ENCODE peak calls at places on chromosomes 7 and 10, in six cellular contexts. Q is PC-3, M is endothelial cell of umbilical vein, L is neural progenitor cell, J is H1, N is fibroblast of lung. C is an unnamed sample.

GRCh38 chr10:64038097-64038496 is 516.9 kb downstream of the REEP3 start:
- DNase-seq in Q (no peak), M (no peak), N (no peak), L (no peak), J (no peak), C (no peak)

GRCh38 chr10:99532687-99533495 is at the start of gene NKX2-3:
- DNase-seq in L (peak; percentile 92), N (peak; percentile 23), J (no peak), M (peak; percentile 40), Q (peak; percentile 46), C (peak; percentile 91)

GRCh38 chr10:121873236-121873635 is 54.6 kb downstream of the ATE1 start:
- DNase-seq in L (no peak), Q (no peak), J (no peak), N (peak; percentile 44), M (no peak), C (peak; percentile 49)

GRCh38 chr7:98251251-98251843 is 685 bp downstream of the TECPR1 start:
- DNase-seq in L (no peak), M (peak; percentile 60), Q (no peak), J (no peak), N (peak; percentile 29), C (no peak)

GRCh38 chr7:2978403-2978802 is 65.3 kb downstream of the CARD11 start:
- DNase-seq in L (no peak), Q (peak; percentile 18), N (peak; percentile 3), M (no peak), J (peak; percentile 9), C (no peak)

GRCh38 chr7:133795061-133795460 is 332.1 kb upstream of the LRGUK start:
- DNase-seq in L (no peak), J (no peak), Q (no peak), M (no peak), N (no peak), C (peak; percentile 58)

GRCh38 chr7:117673367-117673766 is 193.5 kb downstream of the CFTR start:
- DNase-seq in Q (no peak), L (peak; percentile 82), M (no peak), J (peak; percentile 39), N (peak; percentile 39), C (no peak)

GRCh38 chr10:78582540-78582939 is 486.2 kb upstream of the ZMIZ1 start:
- DNase-seq in L (no peak), M (no peak), N (no peak), J (no peak), Q (no peak), C (no peak)

GRCh38 chr10:68332259-68333057 is at the start of gene PBLD:
- DNase-seq in M (peak; percentile 83), L (peak; percentile 94), J (peak; percentile 60), Q (peak; percentile 86), N (peak; percentile 77), C (peak; percentile 91)

GRCh38 chr10:970311-971149 is 17.7 kb upstream of the GTPBP4 start:
- DNase-seq in N (no peak), Q (peak; percentile 27), J (no peak), M (peak; percentile 32), L (no peak), C (no peak)

GRCh38 chr7:20737840-20738448 is 48.7 kb downstream of the SP8 start:
- DNase-seq in J (no peak), Q (no peak), L (no peak), N (no peak), M (no peak), C (no peak)

GRCh38 chr10:78777466-78778256 is 291.1 kb upstream of the ZMIZ1 start:
- DNase-seq in L (no peak), J (no peak), Q (peak; percentile 71), N (peak; percentile 40), M (no peak), C (no peak)

GRCh38 chr10:14953452-14954000 is 370 bp downstream of the DCLRE1C start:
- DNase-seq in L (peak; percentile 66), J (no peak), Q (peak; percentile 12), N (peak; percentile 73), M (peak; percentile 62), C (peak; percentile 36)

GRCh38 chr10:14502451-14502850 is 171.7 kb upstream of the FRMD4A start:
- DNase-seq in L (peak; percentile 7), J (no peak), M (no peak), Q (no peak), N (peak; percentile 59), C (no peak)

GRCh38 chr7:100065452-100066186 is 15.9 kb downstream of the ZNF3 start:
- DNase-seq in L (no peak), J (no peak), Q (no peak), N (peak; percentile 66), M (peak; percentile 38), C (no peak)

GRCh38 chr7:100064162-100064561 is 14.6 kb downstream of the ZSCAN21 start:
- DNase-seq in J (no peak), Q (no peak), M (no peak), L (no peak), N (no peak), C (no peak)

GRCh38 chr7:100063376-100063775 is 13.8 kb downstream of the ZSCAN21 start:
- DNase-seq in M (no peak), N (no peak), Q (no peak), L (no peak), J (no peak), C (no peak)

GRCh38 chr7:100069991-100070390 is 11.5 kb downstream of the ZNF3 start:
- DNase-seq in J (no peak), Q (no peak), M (no peak), N (no peak), L (no peak), C (no peak)

DNA sequence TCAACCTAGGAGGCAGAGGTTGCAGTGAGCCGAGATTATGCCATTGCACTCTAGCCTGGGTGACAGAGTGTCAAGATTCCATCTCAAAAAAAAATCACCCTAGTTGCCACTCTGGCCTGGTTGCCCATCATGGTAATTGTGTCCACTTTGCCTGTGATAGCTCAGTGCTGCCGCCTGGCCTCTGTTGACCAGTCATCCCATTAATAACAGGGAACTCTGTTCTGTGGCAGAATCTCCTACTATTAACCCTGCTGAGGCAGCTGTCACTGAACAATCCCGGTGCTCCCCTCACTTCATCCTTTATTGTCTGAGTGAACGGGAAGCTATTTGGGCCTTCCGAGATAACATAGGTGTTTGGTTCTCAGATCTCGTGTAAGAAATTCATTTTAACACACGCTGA is 14.6 kb downstream of the ZNF3 start:
- DNase-seq in J (no peak), Q (no peak), L (no peak), N (no peak), M (no peak), C (no peak)
- H3K9me3 ChIP-seq in J (peaks cover 30% of the 10 kb centered on the region), Q (peaks cover 12% of the 10 kb centered on the region), L (peaks cover 29% of the 10 kb centered on the region), N (peaks cover 10% of the 10 kb centered on the region), M (peaks cover 18% of the 10 kb centered on the region), C (peaks cover 25% of the 10 kb centered on the region)

DNA sequence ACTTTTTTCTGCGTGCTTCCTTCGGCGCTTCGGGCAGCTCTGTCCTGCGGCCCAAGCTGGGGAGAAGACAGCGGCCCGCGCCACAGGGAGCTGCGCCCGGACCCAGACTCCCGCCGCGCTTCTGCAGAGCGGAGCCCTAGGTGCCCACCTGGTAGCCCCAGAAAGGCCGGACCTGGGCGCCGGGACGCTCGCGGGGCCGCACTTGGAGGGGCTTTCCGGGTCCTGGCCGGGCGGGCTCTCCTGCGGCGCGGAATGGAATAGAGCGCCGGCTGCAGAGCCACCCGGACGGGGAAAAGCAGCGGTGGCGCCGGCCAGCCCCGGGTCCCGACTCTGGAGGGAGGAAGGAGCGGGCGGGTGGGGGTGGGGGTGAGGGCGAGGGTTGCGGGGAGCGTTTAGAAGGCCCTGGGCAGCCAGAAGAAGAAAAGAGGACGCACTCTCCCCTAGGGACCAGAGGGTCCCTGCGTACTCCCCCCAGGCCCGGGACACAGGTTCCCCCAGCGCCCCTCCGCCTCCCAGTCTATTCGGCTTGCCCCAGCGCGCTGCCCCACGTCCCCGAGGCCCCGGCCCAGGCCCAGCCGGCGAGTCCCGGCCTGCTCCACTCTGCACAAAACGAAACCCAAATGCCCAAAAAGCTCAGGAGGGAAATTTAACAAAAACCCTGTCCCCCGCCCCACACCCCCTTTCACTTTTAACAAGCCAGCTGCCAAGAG is 4.5 kb downstream of the ZNF503 start:
- DNase-seq in L (peak; percentile 61), J (no peak), N (peak; percentile 20), M (peak; percentile 13), Q (peak; percentile 66), C (no peak)
- TF ChIP-seq EZH2 in L (peak; percentile 48), J (no peak), N (no peak), M (no peak), Q (no peak), C (no peak)

DNA sequence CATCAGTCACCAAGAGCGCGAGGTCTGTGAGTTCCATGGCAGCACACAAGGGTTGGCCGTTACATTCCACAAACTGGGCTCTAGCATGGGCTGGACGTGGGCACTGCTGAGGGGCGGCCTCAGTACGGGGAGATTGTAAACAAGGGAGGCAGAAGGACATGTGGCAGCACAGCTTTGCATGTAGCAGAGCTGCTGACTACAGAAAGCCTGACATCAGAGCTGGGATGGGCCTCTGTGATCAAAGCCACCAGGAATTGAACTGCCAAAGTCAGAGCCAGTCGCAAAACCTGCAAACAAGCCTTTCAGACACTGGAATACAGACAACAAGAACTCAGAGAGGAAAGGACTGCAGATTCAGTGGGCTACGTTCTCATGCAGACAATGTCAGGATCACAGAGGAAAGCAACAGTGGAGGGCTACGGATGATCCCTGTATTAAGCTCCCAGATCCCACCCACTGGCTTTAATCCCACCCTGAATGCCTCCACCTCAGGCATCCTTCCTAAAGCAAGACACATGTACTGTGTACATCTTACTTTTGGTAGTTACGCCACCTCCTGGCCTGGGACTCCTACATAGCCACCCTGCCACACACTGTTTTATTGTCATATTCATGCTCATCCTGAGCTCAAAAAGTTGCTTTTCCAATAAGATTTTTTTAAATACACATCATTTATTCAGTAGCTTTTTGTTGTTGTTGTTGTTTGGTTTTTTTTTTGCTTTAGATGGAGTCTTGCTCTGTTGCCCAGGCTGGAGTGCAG is 291.1 kb upstream of the IMMP2L start:
- DNase-seq in J (no peak), Q (no peak), N (no peak), L (peak; percentile 49), M (no peak), C (peak; percentile 57)
- TF ChIP-seq CTCF in J (peak; percentile 29), Q (peak; percentile 34), N (peak; percentile 6), L (peak; percentile 46), M (no peak), C (peak; percentile 57)

GRCh38 chr10:133462512-133463305 is 9.0 kb downstream of the SCART1 start:
- DNase-seq in M (no peak), Q (no peak), N (no peak), J (no peak), L (no peak), C (no peak)

GRCh38 chr10:133466683-133467275 is 13.0 kb downstream of the SCART1 start:
- DNase-seq in N (no peak), J (no peak), M (no peak), L (no peak), Q (no peak), C (no peak)

GRCh38 chr10:133465191-133465949 is 11.6 kb downstream of the SCART1 start:
- DNase-seq in J (no peak), L (no peak), M (no peak), Q (no peak), N (no peak), C (no peak)

GRCh38 chr10:133465950-133466474 is 12.3 kb downstream of the SCART1 start:
- DNase-seq in Q (no peak), M (no peak), L (no peak), N (no peak), J (no peak), C (no peak)

DNA sequence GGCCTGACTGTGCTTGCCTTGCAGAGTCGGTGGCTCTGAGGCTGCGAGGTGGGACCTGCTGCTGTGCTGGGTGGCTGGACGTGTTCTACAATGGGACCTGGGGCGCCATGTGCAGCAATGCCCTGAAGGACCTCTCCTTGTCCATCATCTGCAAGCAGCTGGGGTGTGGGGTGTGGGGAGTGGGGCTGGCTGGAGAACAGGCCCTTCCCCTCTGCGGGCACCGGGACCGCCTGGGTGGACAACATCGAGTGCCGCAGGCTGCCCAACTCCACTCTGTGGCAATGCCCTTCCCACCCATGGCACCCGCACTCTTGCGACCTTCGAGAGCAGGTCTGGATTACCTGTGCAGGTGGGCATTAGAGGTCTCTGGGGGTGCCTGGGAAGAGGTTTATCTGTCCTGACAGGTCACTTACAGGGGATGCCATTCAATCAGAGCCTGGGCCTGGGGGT is 10.9 kb downstream of the SCART1 start:
- DNase-seq in Q (no peak), N (no peak), J (no peak), L (no peak), M (no peak), C (no peak)
- H3K9me3 ChIP-seq in Q (no peaks in the 10 kb centered on the region), N (no peaks in the 10 kb centered on the region), J (peaks cover 62% of the 10 kb centered on the region), L (no peaks in the 10 kb centered on the region), M (no peaks in the 10 kb centered on the region), C (no peaks in the 10 kb centered on the region)